ENCODE peak calls at places on chromosomes 7 and 10, in seven cellular contexts. I, Y, E, N, A, R and B are unnamed samples.

GRCh38 chr10:2122431-2123124 is 385.3 kb upstream of the ADARB2 start:
- DNase-seq in A (no peak), I (no peak), R (no peak), N (no peak), E (no peak), Y (no peak), B (peak)

GRCh38 chr10:110137142-110137545 is 70.3 kb upstream of the MXI1 start:
- DNase-seq in I (no peak), A (peak), E (peak), R (no peak), N (no peak), Y (peak), B (no peak)

GRCh38 chr10:110376021-110376773 is 71.5 kb upstream of the SMNDC1 start:
- DNase-seq in I (no peak), R (no peak), Y (no peak), A (no peak), N (peak), E (no peak), B (peak)

GRCh38 chr10:5895804-5896203 is 5.8 kb downstream of the FBH1 start:
- DNase-seq in Y (no peak), A (no peak), I (no peak), R (no peak), E (no peak), N (no peak), B (no peak)

GRCh38 chr7:157428554-157428945 is 91.7 kb downstream of the DNAJB6 start:
- DNase-seq in N (no peak), Y (no peak), R (no peak), A (no peak), E (no peak), I (no peak), B (no peak)

GRCh38 chr10:102673235-102673634 is 29.0 kb downstream of the TRIM8 start:
- DNase-seq in R (no peak), I (no peak), N (no peak), Y (no peak), E (no peak), A (no peak), B (no peak)

GRCh38 chr7:11714676-11715075 is 117.3 kb downstream of the THSD7A start:
- DNase-seq in A (no peak), R (no peak), I (no peak), E (no peak), N (no peak), Y (no peak), B (no peak)

GRCh38 chr7:31785081-31785480 is 98.1 kb downstream of the PPP1R17 start:
- DNase-seq in R (no peak), I (no peak), E (no peak), Y (no peak), N (no peak), A (no peak), B (peak)

GRCh38 chr7:4483851-4484250 is 198.2 kb upstream of the FOXK1 start:
- DNase-seq in R (no peak), A (no peak), I (no peak), E (no peak), Y (no peak), N (no peak), B (no peak)

GRCh38 chr10:76352300-76352699 is 920.9 kb downstream of the LRMDA start:
- DNase-seq in E (no peak), A (peak), N (no peak), R (no peak), Y (no peak), I (no peak), B (peak)

GRCh38 chr7:74083928-74084721 is 521 bp downstream of the LIMK1 start:
- DNase-seq in N (no peak), R (no peak), I (no peak), E (peak), A (peak), Y (peak), B (peak)

GRCh38 chr10:69819713-69820506 is 18.2 kb downstream of the COL13A1 start:
- DNase-seq in Y (no peak), N (no peak), A (peak), I (no peak), E (no peak), R (no peak), B (peak)

GRCh38 chr7:111006040-111006439 is 84.9 kb upstream of the LRRN3 start:
- DNase-seq in I (no peak), Y (no peak), R (no peak), E (no peak), A (peak), N (no peak), B (no peak)

GRCh38 chr10:17989908-17990767 is 38.4 kb downstream of the SLC39A12 start:
- DNase-seq in N (no peak), A (peak), Y (no peak), R (no peak), E (no peak), I (no peak), B (no peak)

GRCh38 chr10:117345143-117345542 is 30.1 kb downstream of the PDZD8 start:
- DNase-seq in E (no peak), A (peak), I (no peak), N (no peak), R (no peak), Y (peak), B (peak)